ENCODE peak calls at places on chromosomes 3 and 15, in five cellular contexts. V is left ventricle myocardium inferior, N is fibroblast of gingiva, B is HTR-8/SVneo, G is colonic mucosa. I is an unnamed sample.

GRCh38 chr3:114498779-114499370 is 205.0 kb downstream of the TIGIT start:
- DNase-seq in V (peak; percentile 19), N (peak; percentile 35), B (peak; percentile 47), G (no peak), I (peak; percentile 51)

GRCh38 chr3:194952882-194953281 is 267.2 kb downstream of the FAM43A start:
- DNase-seq in V (no peak), N (no peak), B (no peak), G (no peak), I (no peak)

GRCh38 chr3:114519415-114519814 is 225.6 kb downstream of the TIGIT start:
- DNase-seq in V (no peak), N (peak; percentile 82), B (no peak), G (no peak), I (peak; percentile 54)

GRCh38 chr15:40197434-40197833 is 36.6 kb downstream of the BUB1B start:
- DNase-seq in V (no peak), N (no peak), B (no peak), G (no peak), I (no peak)

GRCh38 chr3:181278468-181279238 is 289.1 kb upstream of the DNAJC19 start:
- DNase-seq in V (no peak), N (no peak), B (no peak), G (no peak), I (no peak)

GRCh38 chr15:51281368-51281967 is 56.9 kb downstream of the CYP19A1 start:
- DNase-seq in V (peak; percentile 67), N (peak; percentile 65), B (peak; percentile 38), G (peak; percentile 79), I (peak; percentile 65)

GRCh38 chr3:139982404-139982803 is 47.4 kb downstream of the CLSTN2 start:
- DNase-seq in V (no peak), N (no peak), B (peak; percentile 2), G (no peak), I (no peak)

GRCh38 chr15:68204776-68205557 is at the start of gene CALML4:
- DNase-seq in V (peak; percentile 69), N (peak; percentile 41), B (no peak), G (peak; percentile 95), I (peak; percentile 25)

GRCh38 chr15:77546050-77546501 is 86.6 kb downstream of the LINGO1 start:
- DNase-seq in V (no peak), N (peak; percentile 51), B (peak; percentile 75), G (no peak), I (peak; percentile 46)

GRCh38 chr3:90005448-90005847 is 898.0 kb downstream of the EPHA3 start:
- DNase-seq in V (no peak), N (no peak), B (no peak), G (no peak), I (no peak)

GRCh38 chr15:100250166-100250800 is 91.5 kb downstream of the ADAMTS17 start:
- DNase-seq in V (no peak), N (peak; percentile 26), B (no peak), G (no peak), I (no peak)

GRCh38 chr3:50336452-50337174 is 4.0 kb downstream of the RASSF1 start:
- DNase-seq in V (no peak), N (no peak), B (no peak), G (no peak), I (peak; percentile 32)

GRCh38 chr3:59273976-59274375 is 224.2 kb upstream of the CFAP20DC start:
- DNase-seq in V (no peak), N (peak; percentile 15), B (no peak), G (no peak), I (no peak)

GRCh38 chr3:4245671-4246070 is 57.5 kb upstream of the SETMAR start:
- DNase-seq in V (no peak), N (no peak), B (no peak), G (no peak), I (peak; percentile 4)

GRCh38 chr3:135896613-135897012 is 68.9 kb upstream of the PPP2R3A start:
- DNase-seq in V (no peak), N (no peak), B (peak; percentile 10), G (no peak), I (no peak)

GRCh38 chr3:58737644-58738043 is 71.1 kb upstream of the FAM3D start:
- DNase-seq in V (no peak), N (no peak), B (no peak), G (no peak), I (no peak)

GRCh38 chr3:112781611-112782010 is 65.1 kb downstream of the CD200R1L start:
- DNase-seq in V (no peak), N (no peak), B (no peak), G (no peak), I (no peak)

GRCh38 chr15:101528108-101528916 is 38.8 kb upstream of the PCSK6 start:
- DNase-seq in V (peak; percentile 71), N (peak; percentile 27), B (no peak), G (peak; percentile 86), I (peak; percentile 52)

GRCh38 chr3:20035019-20035418 is 5.2 kb upstream of the KAT2B start:
- DNase-seq in V (no peak), N (no peak), B (no peak), G (no peak), I (no peak)

GRCh38 chr15:87609474-87609873 is 647.1 kb downstream of the NTRK3 start:
- DNase-seq in V (no peak), N (no peak), B (no peak), G (no peak), I (no peak)

GRCh38 chr3:104460477-104461406 is 906.0 kb upstream of the ALCAM start:
- DNase-seq in V (no peak), N (peak; percentile 52), B (peak; percentile 9), G (no peak), I (no peak)

GRCh38 chr3:114323546-114324254 is 29.9 kb downstream of the TIGIT start:
- DNase-seq in V (no peak), N (no peak), B (no peak), G (no peak), I (peak; percentile 9)

GRCh38 chr3:188788621-188789081 is 383.1 kb upstream of the TPRG1 start:
- DNase-seq in V (no peak), N (peak; percentile 70), B (no peak), G (no peak), I (no peak)

GRCh38 chr3:11600501-11601282 is 43.0 kb downstream of the VGLL4 start:
- DNase-seq in V (peak; percentile 64), N (peak; percentile 98), B (peak; percentile 91), G (no peak), I (peak; percentile 79)

GRCh38 chr3:123984350-123984749 is 7.6 kb downstream of the ROPN1 start:
- DNase-seq in V (no peak), N (no peak), B (no peak), G (no peak), I (no peak)

GRCh38 chr3:118505784-118506183 is 528.9 kb downstream of the IGSF11 start:
- DNase-seq in V (no peak), N (no peak), B (no peak), G (no peak), I (no peak)

GRCh38 chr15:91852741-91853500 is 587 bp upstream of the SLCO3A1 start:
- DNase-seq in V (peak; percentile 83), N (peak; percentile 71), B (peak; percentile 65), G (peak; percentile 75), I (peak; percentile 79)

GRCh38 chr3:50003216-50003615 is 63.3 kb downstream of the RBM6 start:
- DNase-seq in V (no peak), N (peak; percentile 36), B (no peak), G (no peak), I (no peak)

GRCh38 chr15:56491110-56491722 is 26.3 kb upstream of the MNS1 start:
- DNase-seq in V (peak; percentile 49), N (peak; percentile 72), B (peak; percentile 67), G (peak; percentile 75), I (peak; percentile 84)

GRCh38 chr15:43702174-43702573 is 8.5 kb downstream of the CKMT1A start:
- DNase-seq in V (no peak), N (no peak), B (no peak), G (no peak), I (no peak)

GRCh38 chr3:149566296-149566945 is 91.4 kb downstream of the WWTR1 start:
- DNase-seq in V (no peak), N (peak; percentile 79), B (no peak), G (no peak), I (no peak)

GRCh38 chr3:15180042-15180611 is 25.9 kb upstream of the CAPN7 start:
- DNase-seq in V (no peak), N (no peak), B (no peak), G (no peak), I (no peak)

GRCh38 chr15:40845511-40846284 is 1.9 kb downstream of the SPINT1 start:
- DNase-seq in V (no peak), N (no peak), B (no peak), G (peak; percentile 91), I (no peak)

GRCh38 chr15:58793862-58794261 is 22.8 kb downstream of the MINDY2 start:
- DNase-seq in V (no peak), N (no peak), B (no peak), G (no peak), I (no peak)

GRCh38 chr3:63159764-63160163 is 118.3 kb upstream of the SYNPR start:
- DNase-seq in V (no peak), N (no peak), B (no peak), G (no peak), I (no peak)

GRCh38 chr15:74415966-74416916 is 17.5 kb downstream of the SEMA7A start:
- DNase-seq in V (no peak), N (no peak), B (no peak), G (no peak), I (no peak)

GRCh38 chr15:52234596-52235541 is 43.7 kb upstream of the GNB5 start:
- DNase-seq in V (no peak), N (no peak), B (no peak), G (peak; percentile 34), I (no peak)

GRCh38 chr3:183182732-183183610 is 20.4 kb upstream of the LAMP3 start:
- DNase-seq in V (no peak), N (peak; percentile 41), B (no peak), G (no peak), I (no peak)

GRCh38 chr15:51846066-51846462 is 16.6 kb downstream of the TMOD3 start:
- DNase-seq in V (no peak), N (no peak), B (no peak), G (no peak), I (peak; percentile 48)